ENCODE peak calls at places on chromosomes 11 and 22, in nine cellular contexts. H, F, K, G, T, B, O, Z and M are unnamed samples.

GRCh38 chr22:17303840-17304779 is 65.2 kb upstream of the CECR2 start:
- DNase-seq in B (no peak), T (no peak), Z (no peak), F (no peak), O (no peak), G (no peak), K (no peak), H (no peak), M (no peak)

GRCh38 chr22:26457661-26458272 is 25.8 kb downstream of the HPS4 start:
- DNase-seq in G (no peak), T (no peak), F (no peak), B (no peak), H (no peak), O (no peak), K (no peak), Z (no peak), M (no peak)

GRCh38 chr22:39773976-39774539 is 119.5 kb downstream of the ENTHD1 start:
- DNase-seq in T (peak; percentile 47), H (no peak), B (no peak), O (no peak), F (no peak), G (peak; percentile 7), Z (no peak), K (no peak), M (no peak)

GRCh38 chr11:93393386-93393785 is 62.8 kb downstream of the DEUP1 start:
- DNase-seq in H (no peak), B (no peak), Z (no peak), T (no peak), K (no peak), G (no peak), F (no peak), O (no peak), M (no peak)

GRCh38 chr11:69141742-69142141 is 14.0 kb upstream of the SMIM38 start:
- DNase-seq in T (no peak), Z (no peak), G (no peak), K (no peak), H (peak; percentile 24), B (no peak), F (no peak), O (no peak), M (no peak)

GRCh38 chr22:29069476-29069875 is 3.4 kb upstream of the KREMEN1 start:
- DNase-seq in F (no peak), G (no peak), K (no peak), T (no peak), Z (no peak), H (no peak), O (no peak), B (no peak), M (no peak)

GRCh38 chr11:65448418-65449196 is 26.0 kb downstream of the NEAT1 start:
- DNase-seq in T (peak; percentile 79), Z (peak; percentile 38), H (peak; percentile 29), O (peak; percentile 49), G (no peak), B (no peak), F (peak; percentile 43), K (no peak), M (no peak)

GRCh38 chr11:57566035-57566504 is 1.4 kb downstream of the UBE2L6 start:
- DNase-seq in O (no peak), H (peak; percentile 55), B (peak; percentile 65), F (peak; percentile 65), Z (peak; percentile 20), K (peak; percentile 93), T (peak; percentile 64), G (peak; percentile 54), M (no peak)

GRCh38 chr22:47309946-47310345 is 547.5 kb downstream of the TBC1D22A start:
- DNase-seq in Z (no peak), O (no peak), B (no peak), F (no peak), K (no peak), T (no peak), G (no peak), H (no peak), M (no peak)

GRCh38 chr11:19519344-19519743 is 193.3 kb upstream of the NAV2 start:
- DNase-seq in B (no peak), Z (no peak), K (no peak), F (no peak), O (no peak), T (no peak), G (no peak), H (no peak), M (no peak)

GRCh38 chr11:119319136-119319701 is 2.3 kb upstream of the MCAM start:
- DNase-seq in F (no peak), Z (no peak), G (no peak), K (no peak), O (no peak), T (no peak), B (no peak), H (no peak), M (no peak)